ENCODE peak calls at places on chromosome 13, in ten cellular contexts. One of them, this sample, is unnamed.

GRCh38 chr13:44971656-44972595 is 17.3 kb downstream of the NUFIP1 start:
- DNase-seq in cardiac muscle cell: no peak
- DNase-seq in RWPE2: no peak
- DNase-seq in PC-3: no peak
- DNase-seq in breast epithelium: no peak
- DNase-seq in upper lobe of right lung: no peak
- DNase-seq in IMR-90: peak; percentile 68
- DNase-seq in thoracic aorta: no peak
- DNase-seq in osteoblast: no peak
- DNase-seq in endothelial cell of umbilical vein: no peak
- DNase-seq in this sample: no peak

GRCh38 chr13:104414771-104415170 is 1348.6 kb upstream of the SLC10A2 start:
- DNase-seq in upper lobe of right lung: no peak
- DNase-seq in osteoblast: no peak
- DNase-seq in endothelial cell of umbilical vein: peak; percentile 22
- DNase-seq in thoracic aorta: no peak
- DNase-seq in IMR-90: no peak
- DNase-seq in cardiac muscle cell: no peak
- DNase-seq in RWPE2: no peak
- DNase-seq in PC-3: no peak
- DNase-seq in breast epithelium: no peak
- DNase-seq in this sample: no peak

GRCh38 chr13:24313449-24313848 is 4.1 kb downstream of the C1QTNF9 start:
- DNase-seq in cardiac muscle cell: peak; percentile 35
- DNase-seq in upper lobe of right lung: no peak
- DNase-seq in breast epithelium: no peak
- DNase-seq in thoracic aorta: no peak
- DNase-seq in endothelial cell of umbilical vein: no peak
- DNase-seq in RWPE2: no peak
- DNase-seq in IMR-90: peak; percentile 9
- DNase-seq in osteoblast: no peak
- DNase-seq in PC-3: peak; percentile 31
- DNase-seq in this sample: no peak

GRCh38 chr13:103009061-103009840 is 57.0 kb downstream of the SLC10A2 start:
- DNase-seq in osteoblast: no peak
- DNase-seq in PC-3: no peak
- DNase-seq in RWPE2: no peak
- DNase-seq in endothelial cell of umbilical vein: no peak
- DNase-seq in IMR-90: no peak
- DNase-seq in cardiac muscle cell: no peak
- DNase-seq in thoracic aorta: no peak
- DNase-seq in breast epithelium: no peak
- DNase-seq in upper lobe of right lung: no peak
- DNase-seq in this sample: no peak

GRCh38 chr13:49954674-49955455 is 18.7 kb upstream of the SPRYD7 start:
- DNase-seq in breast epithelium: no peak
- DNase-seq in endothelial cell of umbilical vein: no peak
- DNase-seq in RWPE2: no peak
- DNase-seq in osteoblast: peak; percentile 45
- DNase-seq in upper lobe of right lung: no peak
- DNase-seq in PC-3: no peak
- DNase-seq in IMR-90: peak; percentile 28
- DNase-seq in thoracic aorta: no peak
- DNase-seq in cardiac muscle cell: no peak
- DNase-seq in this sample: no peak

GRCh38 chr13:73339086-73339485 is 280.3 kb downstream of the KLF5 start:
- DNase-seq in thoracic aorta: no peak
- DNase-seq in cardiac muscle cell: no peak
- DNase-seq in PC-3: no peak
- DNase-seq in endothelial cell of umbilical vein: no peak
- DNase-seq in breast epithelium: no peak
- DNase-seq in RWPE2: no peak
- DNase-seq in upper lobe of right lung: no peak
- DNase-seq in osteoblast: no peak
- DNase-seq in IMR-90: no peak
- DNase-seq in this sample: no peak

GRCh38 chr13:68386808-68387207 is 1156.7 kb upstream of the PCDH9 start:
- DNase-seq in thoracic aorta: no peak
- DNase-seq in IMR-90: no peak
- DNase-seq in RWPE2: no peak
- DNase-seq in endothelial cell of umbilical vein: no peak
- DNase-seq in upper lobe of right lung: no peak
- DNase-seq in osteoblast: no peak
- DNase-seq in PC-3: no peak
- DNase-seq in breast epithelium: no peak
- DNase-seq in cardiac muscle cell: no peak
- DNase-seq in this sample: no peak

GRCh38 chr13:70747305-70747704 is 639.1 kb upstream of the KLHL1 start:
- DNase-seq in osteoblast: no peak
- DNase-seq in thoracic aorta: no peak
- DNase-seq in IMR-90: no peak
- DNase-seq in RWPE2: no peak
- DNase-seq in breast epithelium: no peak
- DNase-seq in cardiac muscle cell: no peak
- DNase-seq in PC-3: no peak
- DNase-seq in endothelial cell of umbilical vein: no peak
- DNase-seq in upper lobe of right lung: no peak
- DNase-seq in this sample: no peak

GRCh38 chr13:93496985-93497673 is 270.5 kb downstream of the GPC6 start:
- DNase-seq in osteoblast: no peak
- DNase-seq in PC-3: no peak
- DNase-seq in upper lobe of right lung: no peak
- DNase-seq in cardiac muscle cell: no peak
- DNase-seq in IMR-90: no peak
- DNase-seq in breast epithelium: no peak
- DNase-seq in RWPE2: no peak
- DNase-seq in thoracic aorta: no peak
- DNase-seq in endothelial cell of umbilical vein: no peak
- DNase-seq in this sample: no peak

GRCh38 chr13:91369432-91369831 is 21.9 kb downstream of the MIR17HG start:
- DNase-seq in thoracic aorta: no peak
- DNase-seq in IMR-90: peak; percentile 28
- DNase-seq in cardiac muscle cell: peak; percentile 78
- DNase-seq in RWPE2: no peak
- DNase-seq in upper lobe of right lung: no peak
- DNase-seq in endothelial cell of umbilical vein: peak; percentile 67
- DNase-seq in osteoblast: no peak
- DNase-seq in breast epithelium: no peak
- DNase-seq in PC-3: peak; percentile 7
- DNase-seq in this sample: no peak

GRCh38 chr13:20475927-20476691 is 49.5 kb downstream of the CRYL1 start:
- DNase-seq in thoracic aorta: no peak
- DNase-seq in cardiac muscle cell: no peak
- DNase-seq in breast epithelium: no peak
- DNase-seq in osteoblast: no peak
- DNase-seq in endothelial cell of umbilical vein: no peak
- DNase-seq in IMR-90: no peak
- DNase-seq in upper lobe of right lung: no peak
- DNase-seq in RWPE2: no peak
- DNase-seq in PC-3: no peak
- DNase-seq in this sample: peak; percentile 53

GRCh38 chr13:110398564-110399507 is 91.8 kb downstream of the COL4A2 start:
- DNase-seq in thoracic aorta: no peak
- DNase-seq in upper lobe of right lung: no peak
- DNase-seq in PC-3: no peak
- DNase-seq in breast epithelium: no peak
- DNase-seq in cardiac muscle cell: peak; percentile 85
- DNase-seq in RWPE2: no peak
- DNase-seq in IMR-90: peak; percentile 72
- DNase-seq in osteoblast: peak; percentile 50
- DNase-seq in endothelial cell of umbilical vein: no peak
- DNase-seq in this sample: no peak

GRCh38 chr13:43245374-43245964 is 222.1 kb downstream of the DNAJC15 start:
- DNase-seq in cardiac muscle cell: peak; percentile 58
- DNase-seq in breast epithelium: no peak
- DNase-seq in thoracic aorta: no peak
- DNase-seq in upper lobe of right lung: no peak
- DNase-seq in IMR-90: peak; percentile 92
- DNase-seq in endothelial cell of umbilical vein: peak; percentile 44
- DNase-seq in RWPE2: peak; percentile 66
- DNase-seq in osteoblast: peak; percentile 80
- DNase-seq in PC-3: peak; percentile 77
- DNase-seq in this sample: no peak

GRCh38 chr13:95494082-95494681 is 58.3 kb upstream of the CLDN10 start:
- DNase-seq in upper lobe of right lung: no peak
- DNase-seq in cardiac muscle cell: peak; percentile 83
- DNase-seq in PC-3: peak; percentile 83
- DNase-seq in endothelial cell of umbilical vein: peak; percentile 85
- DNase-seq in IMR-90: peak; percentile 62
- DNase-seq in breast epithelium: no peak
- DNase-seq in RWPE2: no peak
- DNase-seq in thoracic aorta: no peak
- DNase-seq in osteoblast: peak; percentile 92
- DNase-seq in this sample: no peak

GRCh38 chr13:102807699-102808098 is 8.8 kb downstream of the BIVM start:
- DNase-seq in cardiac muscle cell: no peak
- DNase-seq in thoracic aorta: no peak
- DNase-seq in PC-3: no peak
- DNase-seq in breast epithelium: no peak
- DNase-seq in RWPE2: no peak
- DNase-seq in osteoblast: no peak
- DNase-seq in upper lobe of right lung: no peak
- DNase-seq in endothelial cell of umbilical vein: no peak
- DNase-seq in IMR-90: no peak
- DNase-seq in this sample: no peak

GRCh38 chr13:110574161-110574560 is 12.6 kb upstream of the RAB20 start:
- DNase-seq in IMR-90: no peak
- DNase-seq in cardiac muscle cell: peak; percentile 11
- DNase-seq in RWPE2: no peak
- DNase-seq in PC-3: no peak
- DNase-seq in upper lobe of right lung: peak; percentile 18
- DNase-seq in thoracic aorta: no peak
- DNase-seq in endothelial cell of umbilical vein: no peak
- DNase-seq in breast epithelium: no peak
- DNase-seq in osteoblast: no peak
- DNase-seq in this sample: no peak

DNA sequence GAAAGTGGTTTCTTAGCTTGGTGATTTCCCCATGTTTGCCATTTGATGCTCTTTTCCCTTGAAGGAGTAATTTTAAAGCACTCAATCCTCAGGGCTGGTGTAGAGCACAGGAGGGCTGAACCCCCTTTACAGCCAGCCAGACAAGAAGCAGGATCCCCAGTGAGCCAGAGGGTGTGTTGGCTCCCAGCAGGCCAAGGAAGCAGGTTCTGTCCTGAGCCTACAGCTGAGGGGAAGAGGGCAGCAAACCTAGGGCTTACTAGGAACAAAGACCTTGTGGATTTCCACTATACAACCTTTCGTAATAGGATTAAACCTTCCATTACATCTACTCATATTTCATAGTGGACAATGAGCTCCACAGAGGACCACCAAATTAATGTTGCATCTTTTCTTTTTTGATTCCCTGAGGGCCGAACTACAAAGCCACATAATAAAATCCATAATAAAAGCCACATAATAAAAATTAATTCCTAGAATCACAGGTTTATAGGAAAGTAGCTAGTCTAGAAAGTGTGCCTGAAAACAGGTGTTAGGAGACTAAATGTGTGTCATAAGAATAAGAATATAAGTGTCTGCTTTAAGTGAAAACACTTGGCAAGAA is 300.2 kb downstream of the DCLK1 start:
- DNase-seq in RWPE2: no peak
- DNase-seq in thoracic aorta: no peak
- DNase-seq in breast epithelium: no peak
- DNase-seq in osteoblast: no peak
- DNase-seq in cardiac muscle cell: no peak
- DNase-seq in IMR-90: no peak
- DNase-seq in PC-3: no peak
- DNase-seq in endothelial cell of umbilical vein: no peak
- DNase-seq in upper lobe of right lung: no peak
- DNase-seq in this sample: no peak
- H3K27ac ChIP-seq in RWPE2: no peak overlapping the region
- H3K27ac ChIP-seq in thoracic aorta: no peak overlapping the region
- H3K27ac ChIP-seq in breast epithelium: no peak overlapping the region
- H3K27ac ChIP-seq in osteoblast: no peak overlapping the region
- H3K27ac ChIP-seq in cardiac muscle cell: no peak overlapping the region
- H3K27ac ChIP-seq in IMR-90: no peak overlapping the region
- H3K27ac ChIP-seq in PC-3: no peak overlapping the region
- H3K27ac ChIP-seq in endothelial cell of umbilical vein: no peak overlapping the region
- H3K27ac ChIP-seq in upper lobe of right lung: no peak overlapping the region
- H3K27ac ChIP-seq in this sample: no peak overlapping the region

GRCh38 chr13:51520524-51520923 is 63.7 kb upstream of the WDFY2 start:
- DNase-seq in PC-3: peak; percentile 45
- DNase-seq in IMR-90: peak; percentile 80
- DNase-seq in thoracic aorta: no peak
- DNase-seq in osteoblast: peak; percentile 79
- DNase-seq in cardiac muscle cell: peak; percentile 68
- DNase-seq in upper lobe of right lung: no peak
- DNase-seq in RWPE2: no peak
- DNase-seq in breast epithelium: no peak
- DNase-seq in endothelial cell of umbilical vein: no peak
- DNase-seq in this sample: no peak
- H3K27ac ChIP-seq in PC-3: peak overlapping the region; percentile 70
- H3K27ac ChIP-seq in IMR-90: no peak overlapping the region
- H3K27ac ChIP-seq in thoracic aorta: no peak overlapping the region
- H3K27ac ChIP-seq in osteoblast: peak overlapping the region; percentile 88
- H3K27ac ChIP-seq in cardiac muscle cell: no peak overlapping the region
- H3K27ac ChIP-seq in upper lobe of right lung: no peak overlapping the region
- H3K27ac ChIP-seq in RWPE2: peak overlapping the region; percentile 71
- H3K27ac ChIP-seq in breast epithelium: no peak overlapping the region
- H3K27ac ChIP-seq in endothelial cell of umbilical vein: no peak overlapping the region
- H3K27ac ChIP-seq in this sample: no peak overlapping the region

GRCh38 chr13:30339721-30340366 is 32.5 kb upstream of the KATNAL1 start:
- DNase-seq in upper lobe of right lung: no peak
- DNase-seq in osteoblast: no peak
- DNase-seq in PC-3: no peak
- DNase-seq in thoracic aorta: no peak
- DNase-seq in cardiac muscle cell: peak; percentile 57
- DNase-seq in breast epithelium: no peak
- DNase-seq in RWPE2: no peak
- DNase-seq in IMR-90: no peak
- DNase-seq in endothelial cell of umbilical vein: no peak
- DNase-seq in this sample: no peak
- H3K27ac ChIP-seq in upper lobe of right lung: peak overlapping the region; percentile 26
- H3K27ac ChIP-seq in osteoblast: peak overlapping the region; percentile 68
- H3K27ac ChIP-seq in PC-3: no peak overlapping the region
- H3K27ac ChIP-seq in thoracic aorta: peak overlapping the region; percentile 77
- H3K27ac ChIP-seq in cardiac muscle cell: peak overlapping the region; percentile 9
- H3K27ac ChIP-seq in breast epithelium: peak overlapping the region; percentile 77
- H3K27ac ChIP-seq in RWPE2: no peak overlapping the region
- H3K27ac ChIP-seq in IMR-90: peak overlapping the region; percentile 96
- H3K27ac ChIP-seq in endothelial cell of umbilical vein: no peak overlapping the region
- H3K27ac ChIP-seq in this sample: no peak overlapping the region

DNA sequence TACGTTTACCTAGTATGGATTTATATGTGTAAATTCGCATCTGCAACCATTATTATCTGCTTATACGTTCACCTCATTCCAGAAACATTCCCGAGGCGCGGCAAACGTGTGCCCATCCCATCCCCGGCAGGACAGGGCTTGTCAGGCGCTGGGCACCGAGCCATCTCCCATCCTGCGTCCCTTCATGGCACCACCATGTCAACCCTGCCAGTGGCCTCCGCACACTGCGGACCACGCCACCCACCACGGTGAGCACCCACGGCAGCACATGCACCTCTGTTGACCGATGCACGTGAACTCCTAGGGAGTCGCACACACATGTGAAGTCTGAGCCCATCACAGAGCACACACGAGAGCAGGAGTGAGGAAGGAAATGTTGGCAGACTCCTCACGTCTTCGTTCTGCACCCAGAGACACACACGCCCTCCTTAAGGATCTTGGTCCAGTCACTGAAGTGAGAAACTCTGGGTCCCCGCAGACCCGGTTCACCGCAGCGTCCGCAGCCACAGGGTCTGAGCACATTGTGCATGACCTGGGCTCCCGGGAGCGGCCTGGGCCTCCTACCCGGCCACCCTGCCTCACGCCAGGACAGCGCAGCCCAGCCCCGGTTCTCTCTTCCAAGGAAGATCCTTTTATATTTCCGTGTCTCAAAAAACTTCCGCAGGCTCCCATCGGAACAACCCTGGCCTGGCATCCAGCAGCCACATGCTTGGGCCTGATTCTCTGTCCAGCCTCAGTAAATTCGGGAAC is 68.4 kb upstream of the C13orf46 start:
- DNase-seq in PC-3: no peak
- DNase-seq in upper lobe of right lung: no peak
- DNase-seq in cardiac muscle cell: no peak
- DNase-seq in breast epithelium: no peak
- DNase-seq in osteoblast: no peak
- DNase-seq in IMR-90: no peak
- DNase-seq in thoracic aorta: no peak
- DNase-seq in endothelial cell of umbilical vein: no peak
- DNase-seq in RWPE2: no peak
- DNase-seq in this sample: no peak
- H3K27ac ChIP-seq in PC-3: no peak overlapping the region
- H3K27ac ChIP-seq in upper lobe of right lung: no peak overlapping the region
- H3K27ac ChIP-seq in cardiac muscle cell: no peak overlapping the region
- H3K27ac ChIP-seq in breast epithelium: peak overlapping the region; percentile 75
- H3K27ac ChIP-seq in osteoblast: no peak overlapping the region
- H3K27ac ChIP-seq in IMR-90: no peak overlapping the region
- H3K27ac ChIP-seq in thoracic aorta: no peak overlapping the region
- H3K27ac ChIP-seq in endothelial cell of umbilical vein: no peak overlapping the region
- H3K27ac ChIP-seq in RWPE2: no peak overlapping the region
- H3K27ac ChIP-seq in this sample: no peak overlapping the region